ENCODE peak calls at places on chromosomes 7 and 10, in six cellular contexts. Q, K, M, Y, S and W are unnamed samples.

GRCh38 chr10:97916586-97916985 is 66.9 kb downstream of the GOLGA7B start:
- DNase-seq in Q (no peak), K (no peak), M (no peak), Y (peak; percentile 4), S (no peak), W (no peak)

GRCh38 chr7:96669812-96670211 is 39.8 kb downstream of the SEM1 start:
- DNase-seq in Q (no peak), K (no peak), M (no peak), Y (no peak), S (peak; percentile 42), W (no peak)

GRCh38 chr10:590721-591120 is 98.7 kb downstream of the DIP2C start:
- DNase-seq in Q (no peak), K (no peak), M (no peak), Y (no peak), S (no peak), W (no peak)

GRCh38 chr7:24821045-24821853 is 64.0 kb upstream of the GSDME start:
- DNase-seq in Q (no peak), K (peak; percentile 95), M (no peak), Y (peak; percentile 95), S (peak; percentile 97), W (peak; percentile 95)

GRCh38 chr10:4081691-4082111 is 296.7 kb upstream of the KLF6 start:
- DNase-seq in Q (peak; percentile 76), K (no peak), M (no peak), Y (no peak), S (no peak), W (no peak)

GRCh38 chr7:930975-931758 is 23.3 kb downstream of the ADAP1 start:
- DNase-seq in Q (peak; percentile 40), K (no peak), M (no peak), Y (no peak), S (no peak), W (no peak)

GRCh38 chr10:13921941-13922340 is 335.2 kb downstream of the PRPF18 start:
- DNase-seq in Q (no peak), K (no peak), M (no peak), Y (no peak), S (no peak), W (no peak)

GRCh38 chr10:42419789-42420188 is 218.6 kb downstream of the ZNF33B start:
- DNase-seq in Q (no peak), K (no peak), M (no peak), Y (no peak), S (no peak), W (no peak)

GRCh38 chr7:46763348-46763747 is 818.6 kb downstream of the TNS3 start:
- DNase-seq in Q (no peak), K (no peak), M (no peak), Y (no peak), S (no peak), W (no peak)

GRCh38 chr10:126839094-126839761 is 66.0 kb upstream of the DOCK1 start:
- DNase-seq in Q (no peak), K (no peak), M (no peak), Y (no peak), S (peak; percentile 11), W (no peak)